ENCODE peak calls at places on chromosomes 5 and 9, in six cellular contexts. One of them, this sample, is unnamed.
A peak's percentile ranks its signal among the peaks of the same experiment; 100 is the strongest.

GRCh38 chr9:7153134-7153533 is 395.4 kb downstream of the KDM4C start:
- DNase-seq in hepatocyte: no peak
- DNase-seq in AG10803: no peak
- DNase-seq in glutamatergic neuron: no peak
- DNase-seq in MCF 10A: no peak
- DNase-seq in AG09309: no peak
- DNase-seq in this sample: no peak

GRCh38 chr5:132221781-132222648 is 5.6 kb downstream of the P4HA2 start:
- DNase-seq in hepatocyte: peak; percentile 65
- DNase-seq in AG10803: peak; percentile 94
- DNase-seq in glutamatergic neuron: no peak
- DNase-seq in MCF 10A: peak; percentile 40
- DNase-seq in AG09309: peak; percentile 79
- DNase-seq in this sample: no peak

GRCh38 chr9:125826850-125827249 is 79.7 kb downstream of the PBX3 start:
- DNase-seq in hepatocyte: no peak
- DNase-seq in AG10803: no peak
- DNase-seq in glutamatergic neuron: no peak
- DNase-seq in MCF 10A: no peak
- DNase-seq in AG09309: no peak
- DNase-seq in this sample: no peak

GRCh38 chr5:54719384-54720306 is 202.1 kb downstream of the SNX18 start:
- DNase-seq in hepatocyte: no peak
- DNase-seq in AG10803: peak; percentile 79
- DNase-seq in glutamatergic neuron: no peak
- DNase-seq in MCF 10A: peak; percentile 76
- DNase-seq in AG09309: peak; percentile 18
- DNase-seq in this sample: no peak

GRCh38 chr5:150778103-150778516 is 447 bp upstream of the SMIM3 start:
- DNase-seq in hepatocyte: no peak
- DNase-seq in AG10803: no peak
- DNase-seq in glutamatergic neuron: no peak
- DNase-seq in MCF 10A: no peak
- DNase-seq in AG09309: no peak
- DNase-seq in this sample: no peak

GRCh38 chr9:33225319-33226152 is 14.4 kb upstream of the SPINK4 start:
- DNase-seq in hepatocyte: peak; percentile 81
- DNase-seq in AG10803: peak; percentile 79
- DNase-seq in glutamatergic neuron: peak; percentile 45
- DNase-seq in MCF 10A: peak; percentile 83
- DNase-seq in AG09309: peak; percentile 55
- DNase-seq in this sample: peak; percentile 30

GRCh38 chr5:97037819-97038218 is 101.9 kb downstream of the LNPEP start:
- DNase-seq in hepatocyte: no peak
- DNase-seq in AG10803: no peak
- DNase-seq in glutamatergic neuron: no peak
- DNase-seq in MCF 10A: no peak
- DNase-seq in AG09309: no peak
- DNase-seq in this sample: no peak

GRCh38 chr5:169944922-169945675 is 35.2 kb downstream of the INSYN2B start:
- DNase-seq in hepatocyte: no peak
- DNase-seq in AG10803: peak; percentile 31
- DNase-seq in glutamatergic neuron: no peak
- DNase-seq in MCF 10A: peak; percentile 35
- DNase-seq in AG09309: no peak
- DNase-seq in this sample: no peak

GRCh38 chr5:1421521-1422341 is 23.5 kb downstream of the SLC6A3 start:
- DNase-seq in hepatocyte: no peak
- DNase-seq in AG10803: no peak
- DNase-seq in glutamatergic neuron: no peak
- DNase-seq in MCF 10A: no peak
- DNase-seq in AG09309: no peak
- DNase-seq in this sample: no peak

GRCh38 chr5:173581408-173582197 is 34.8 kb downstream of the BOD1 start:
- DNase-seq in hepatocyte: peak; percentile 51
- DNase-seq in AG10803: peak; percentile 29
- DNase-seq in glutamatergic neuron: peak; percentile 80
- DNase-seq in MCF 10A: peak; percentile 38
- DNase-seq in AG09309: no peak
- DNase-seq in this sample: no peak

GRCh38 chr5:143514915-143515314 is 111.4 kb upstream of the NR3C1 start:
- DNase-seq in hepatocyte: no peak
- DNase-seq in AG10803: peak; percentile 77
- DNase-seq in glutamatergic neuron: no peak
- DNase-seq in MCF 10A: no peak
- DNase-seq in AG09309: peak; percentile 69
- DNase-seq in this sample: no peak

GRCh38 chr5:128406863-128407262 is 131.2 kb downstream of the FBN2 start:
- DNase-seq in hepatocyte: no peak
- DNase-seq in AG10803: no peak
- DNase-seq in glutamatergic neuron: no peak
- DNase-seq in MCF 10A: no peak
- DNase-seq in AG09309: no peak
- DNase-seq in this sample: no peak

GRCh38 chr5:156824800-156825199 is 25.3 kb upstream of the PPP1R2B start:
- DNase-seq in hepatocyte: peak; percentile 67
- DNase-seq in AG10803: peak; percentile 72
- DNase-seq in glutamatergic neuron: no peak
- DNase-seq in MCF 10A: peak; percentile 8
- DNase-seq in AG09309: peak; percentile 35
- DNase-seq in this sample: no peak

GRCh38 chr9:137482094-137482781 is 23.1 kb upstream of the NSMF start:
- DNase-seq in hepatocyte: peak; percentile 58
- DNase-seq in AG10803: peak; percentile 40
- DNase-seq in glutamatergic neuron: peak; percentile 12
- DNase-seq in MCF 10A: peak; percentile 96
- DNase-seq in AG09309: peak; percentile 52
- DNase-seq in this sample: peak; percentile 72

GRCh38 chr9:78386746-78387145 is 89.8 kb downstream of the PSAT1 start:
- DNase-seq in hepatocyte: peak; percentile 53
- DNase-seq in AG10803: no peak
- DNase-seq in glutamatergic neuron: no peak
- DNase-seq in MCF 10A: no peak
- DNase-seq in AG09309: no peak
- DNase-seq in this sample: no peak

GRCh38 chr9:124718928-124719327 is 52.2 kb downstream of the NR6A1 start:
- DNase-seq in hepatocyte: no peak
- DNase-seq in AG10803: no peak
- DNase-seq in glutamatergic neuron: no peak
- DNase-seq in MCF 10A: no peak
- DNase-seq in AG09309: no peak
- DNase-seq in this sample: no peak

GRCh38 chr9:114588150-114588663 is 638 bp downstream of the ATP6V1G1 start:
- DNase-seq in hepatocyte: peak; percentile 42
- DNase-seq in AG10803: peak; percentile 78
- DNase-seq in glutamatergic neuron: no peak
- DNase-seq in MCF 10A: peak; percentile 18
- DNase-seq in AG09309: no peak
- DNase-seq in this sample: no peak

GRCh38 chr5:90899014-90899604 is 340.5 kb downstream of the ADGRV1 start:
- DNase-seq in hepatocyte: no peak
- DNase-seq in AG10803: no peak
- DNase-seq in glutamatergic neuron: no peak
- DNase-seq in MCF 10A: no peak
- DNase-seq in AG09309: no peak
- DNase-seq in this sample: no peak

GRCh38 chr9:92808726-92809451 is 44.3 kb upstream of the BICD2 start:
- DNase-seq in hepatocyte: peak; percentile 91
- DNase-seq in AG10803: peak; percentile 64
- DNase-seq in glutamatergic neuron: peak; percentile 93
- DNase-seq in MCF 10A: peak; percentile 48
- DNase-seq in AG09309: peak; percentile 14
- DNase-seq in this sample: peak; percentile 63

GRCh38 chr5:12072441-12072840 is 168.2 kb upstream of the CTNND2 start:
- DNase-seq in hepatocyte: no peak
- DNase-seq in AG10803: no peak
- DNase-seq in glutamatergic neuron: no peak
- DNase-seq in MCF 10A: no peak
- DNase-seq in AG09309: no peak
- DNase-seq in this sample: no peak

GRCh38 chr5:3818612-3819011 is 223.0 kb downstream of the IRX1 start:
- DNase-seq in hepatocyte: no peak
- DNase-seq in AG10803: no peak
- DNase-seq in glutamatergic neuron: no peak
- DNase-seq in MCF 10A: no peak
- DNase-seq in AG09309: no peak
- DNase-seq in this sample: no peak

GRCh38 chr5:76256116-76256889 is 146.8 kb upstream of the IQGAP2 start:
- DNase-seq in hepatocyte: peak; percentile 86
- DNase-seq in AG10803: peak; percentile 66
- DNase-seq in glutamatergic neuron: peak; percentile 54
- DNase-seq in MCF 10A: peak; percentile 78
- DNase-seq in AG09309: peak; percentile 24
- DNase-seq in this sample: no peak

GRCh38 chr9:130371196-130371966 is 73.4 kb upstream of the ASS1 start:
- DNase-seq in hepatocyte: no peak
- DNase-seq in AG10803: peak; percentile 17
- DNase-seq in glutamatergic neuron: no peak
- DNase-seq in MCF 10A: no peak
- DNase-seq in AG09309: no peak
- DNase-seq in this sample: no peak

GRCh38 chr5:17067657-17068392 is 131.7 kb upstream of the MYO10 start:
- DNase-seq in hepatocyte: no peak
- DNase-seq in AG10803: no peak
- DNase-seq in glutamatergic neuron: no peak
- DNase-seq in MCF 10A: no peak
- DNase-seq in AG09309: no peak
- DNase-seq in this sample: no peak

GRCh38 chr9:131677445-131678180 is 62.3 kb downstream of the RAPGEF1 start:
- DNase-seq in hepatocyte: no peak
- DNase-seq in AG10803: peak; percentile 70
- DNase-seq in glutamatergic neuron: no peak
- DNase-seq in MCF 10A: peak; percentile 52
- DNase-seq in AG09309: no peak
- DNase-seq in this sample: no peak
- TF ChIP-seq CTCF in hepatocyte: no peak
- TF ChIP-seq CTCF in AG10803: peak; percentile 37
- TF ChIP-seq CTCF in glutamatergic neuron: no peak
- TF ChIP-seq CTCF in MCF 10A: no peak
- TF ChIP-seq CTCF in AG09309: no peak
- TF ChIP-seq CTCF in this sample: no peak

DNA sequence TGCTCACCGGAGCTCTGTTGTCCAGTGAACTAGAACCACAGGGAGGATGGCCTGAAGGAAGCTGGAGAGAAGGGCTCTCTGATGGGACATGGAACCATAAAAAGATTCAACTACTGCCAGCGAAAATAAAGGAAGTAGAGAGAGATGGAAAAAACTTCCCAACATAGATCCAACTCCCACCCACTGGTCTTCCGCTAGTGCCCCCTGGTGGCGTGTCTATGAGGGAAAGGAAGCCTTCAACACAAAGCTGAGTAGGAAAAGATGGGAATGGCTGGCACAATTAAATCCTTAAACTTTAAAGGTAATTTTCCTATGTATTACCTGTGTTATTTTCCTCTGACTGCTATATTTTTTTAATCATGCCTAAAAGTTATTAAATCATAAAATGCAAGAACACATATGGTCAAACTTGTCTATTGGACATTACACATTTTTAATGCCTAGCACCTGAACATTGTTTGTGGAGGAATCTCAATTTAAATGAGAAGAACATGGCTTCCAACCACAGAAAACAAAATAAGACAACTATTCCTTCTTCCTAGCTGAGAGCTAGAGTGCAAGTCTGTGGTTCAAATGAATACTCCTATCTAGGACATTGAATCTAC is 51.5 kb downstream of the CEP120 start:
- DNase-seq in hepatocyte: peak; percentile 30
- DNase-seq in AG10803: peak; percentile 10
- DNase-seq in glutamatergic neuron: peak; percentile 83
- DNase-seq in MCF 10A: peak; percentile 72
- DNase-seq in AG09309: no peak
- DNase-seq in this sample: peak; percentile 5
- TF ChIP-seq CTCF in hepatocyte: peak; percentile 31
- TF ChIP-seq CTCF in AG10803: peak; percentile 57
- TF ChIP-seq CTCF in glutamatergic neuron: peak; percentile 76
- TF ChIP-seq CTCF in MCF 10A: peak; percentile 49
- TF ChIP-seq CTCF in AG09309: peak; percentile 60
- TF ChIP-seq CTCF in this sample: peak; percentile 55

DNA sequence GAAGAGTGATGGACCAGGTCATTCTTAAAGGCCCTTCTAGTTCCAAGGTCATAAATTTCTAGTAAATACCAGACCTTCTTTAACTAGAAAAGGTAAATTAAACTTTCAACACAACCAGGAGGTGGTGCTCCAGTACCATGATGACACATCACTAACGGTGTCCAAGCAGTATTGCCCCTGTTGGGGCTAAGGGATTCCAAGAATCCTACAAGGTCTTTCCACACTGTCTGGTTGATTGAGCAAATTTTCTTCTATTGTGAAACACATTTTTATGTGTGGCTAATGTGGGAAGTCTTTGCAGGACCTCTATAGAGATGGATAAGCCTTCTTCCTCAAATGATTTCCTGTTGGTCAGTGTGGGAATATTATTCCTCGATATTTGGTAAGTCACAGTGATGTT is 459.6 kb upstream of the PAPPA start:
- DNase-seq in hepatocyte: peak; percentile 64
- DNase-seq in AG10803: peak; percentile 98
- DNase-seq in glutamatergic neuron: peak; percentile 27
- DNase-seq in MCF 10A: peak; percentile 95
- DNase-seq in AG09309: peak; percentile 98
- DNase-seq in this sample: no peak
- TF ChIP-seq CTCF in hepatocyte: peak; percentile 42
- TF ChIP-seq CTCF in AG10803: peak; percentile 73
- TF ChIP-seq CTCF in glutamatergic neuron: no peak
- TF ChIP-seq CTCF in MCF 10A: peak; percentile 51
- TF ChIP-seq CTCF in AG09309: peak; percentile 56
- TF ChIP-seq CTCF in this sample: no peak

GRCh38 chr5:7763621-7764072 is 87.3 kb downstream of the CFAP90 start:
- DNase-seq in hepatocyte: no peak
- DNase-seq in AG10803: no peak
- DNase-seq in glutamatergic neuron: no peak
- DNase-seq in MCF 10A: no peak
- DNase-seq in AG09309: no peak
- DNase-seq in this sample: peak; percentile 46

GRCh38 chr5:7764452-7764851 is 86.5 kb downstream of the CFAP90 start:
- DNase-seq in hepatocyte: no peak
- DNase-seq in AG10803: no peak
- DNase-seq in glutamatergic neuron: no peak
- DNase-seq in MCF 10A: no peak
- DNase-seq in AG09309: no peak
- DNase-seq in this sample: no peak

GRCh38 chr5:7759257-7759871 is 91.6 kb downstream of the CFAP90 start:
- DNase-seq in hepatocyte: no peak
- DNase-seq in AG10803: peak; percentile 15
- DNase-seq in glutamatergic neuron: no peak
- DNase-seq in MCF 10A: no peak
- DNase-seq in AG09309: no peak
- DNase-seq in this sample: no peak

GRCh38 chr5:7759951-7760580 is 90.9 kb downstream of the CFAP90 start:
- DNase-seq in hepatocyte: no peak
- DNase-seq in AG10803: peak; percentile 2
- DNase-seq in glutamatergic neuron: no peak
- DNase-seq in MCF 10A: peak; percentile 9
- DNase-seq in AG09309: no peak
- DNase-seq in this sample: no peak

DNA sequence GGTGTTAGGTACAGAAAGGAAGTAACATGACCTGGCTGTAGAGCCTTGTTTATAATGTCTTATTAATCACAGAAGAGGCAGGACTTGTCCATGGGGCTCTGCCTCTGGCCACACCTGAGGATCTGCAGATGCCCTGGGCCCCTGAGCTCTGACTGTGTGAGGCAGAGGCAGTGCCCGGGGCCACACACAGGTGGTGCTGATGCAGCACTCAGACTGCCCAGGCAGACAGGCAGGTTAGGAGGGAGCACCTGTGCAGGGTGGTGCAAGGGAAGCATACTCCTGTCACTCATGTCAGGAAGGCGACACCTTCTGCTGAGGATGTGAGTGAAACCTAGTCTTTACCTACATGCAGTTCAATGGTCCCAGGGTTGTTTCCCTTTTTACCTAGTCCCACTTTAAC is 88.7 kb downstream of the CFAP90 start:
- DNase-seq in hepatocyte: no peak
- DNase-seq in AG10803: no peak
- DNase-seq in glutamatergic neuron: no peak
- DNase-seq in MCF 10A: peak; percentile 13
- DNase-seq in AG09309: no peak
- DNase-seq in this sample: no peak
- TF ChIP-seq CTCF in hepatocyte: no peak
- TF ChIP-seq CTCF in AG10803: no peak
- TF ChIP-seq CTCF in glutamatergic neuron: no peak
- TF ChIP-seq CTCF in MCF 10A: no peak
- TF ChIP-seq CTCF in AG09309: no peak
- TF ChIP-seq CTCF in this sample: no peak